ENCODE peak calls at places on chromosomes 13 and 19, in seven cellular contexts. One of them, this sample, is unnamed.

GRCh38 chr19:49855676-49856573 is 5.0 kb downstream of the PTOV1 start:
- DNase-seq in activated CD4-positive, alpha-beta memory T cell treated with anti-CD3 and anti-CD28 coated beads for 36 hours: no peak
- DNase-seq in NCI-H510A: no peak
- DNase-seq in GM23248: no peak
- DNase-seq in C1 segment of cervical spinal cord: no peak
- DNase-seq in progenitor cell of endocrine pancreas: no peak
- DNase-seq in hypothalamus: no peak
- DNase-seq in this sample: no peak

GRCh38 chr13:32211788-32212187 is 103.4 kb downstream of the ZAR1L start:
- DNase-seq in activated CD4-positive, alpha-beta memory T cell treated with anti-CD3 and anti-CD28 coated beads for 36 hours: no peak
- DNase-seq in NCI-H510A: no peak
- DNase-seq in progenitor cell of endocrine pancreas: no peak
- DNase-seq in GM23248: peak
- DNase-seq in C1 segment of cervical spinal cord: no peak
- DNase-seq in hypothalamus: no peak
- DNase-seq in this sample: no peak

GRCh38 chr13:59270327-59270726 is 893.4 kb downstream of the DIAPH3 start:
- DNase-seq in GM23248: no peak
- DNase-seq in hypothalamus: no peak
- DNase-seq in activated CD4-positive, alpha-beta memory T cell treated with anti-CD3 and anti-CD28 coated beads for 36 hours: no peak
- DNase-seq in progenitor cell of endocrine pancreas: no peak
- DNase-seq in C1 segment of cervical spinal cord: no peak
- DNase-seq in NCI-H510A: no peak
- DNase-seq in this sample: no peak

GRCh38 chr13:105961438-105961837 is 574.0 kb downstream of the EFNB2 start:
- DNase-seq in hypothalamus: no peak
- DNase-seq in progenitor cell of endocrine pancreas: no peak
- DNase-seq in C1 segment of cervical spinal cord: no peak
- DNase-seq in GM23248: no peak
- DNase-seq in NCI-H510A: no peak
- DNase-seq in activated CD4-positive, alpha-beta memory T cell treated with anti-CD3 and anti-CD28 coated beads for 36 hours: no peak
- DNase-seq in this sample: no peak

GRCh38 chr13:77383097-77383496 is 56.2 kb upstream of the MYCBP2 start:
- DNase-seq in GM23248: no peak
- DNase-seq in NCI-H510A: no peak
- DNase-seq in activated CD4-positive, alpha-beta memory T cell treated with anti-CD3 and anti-CD28 coated beads for 36 hours: no peak
- DNase-seq in hypothalamus: no peak
- DNase-seq in C1 segment of cervical spinal cord: no peak
- DNase-seq in progenitor cell of endocrine pancreas: no peak
- DNase-seq in this sample: no peak

GRCh38 chr19:10551698-10552301 is 8.1 kb downstream of the ATG4D start:
- DNase-seq in C1 segment of cervical spinal cord: no peak
- DNase-seq in progenitor cell of endocrine pancreas: no peak
- DNase-seq in activated CD4-positive, alpha-beta memory T cell treated with anti-CD3 and anti-CD28 coated beads for 36 hours: peak
- DNase-seq in hypothalamus: no peak
- DNase-seq in NCI-H510A: no peak
- DNase-seq in GM23248: peak
- DNase-seq in this sample: no peak

GRCh38 chr19:2567580-2567979 is 91.7 kb downstream of the GADD45B start:
- DNase-seq in C1 segment of cervical spinal cord: no peak
- DNase-seq in hypothalamus: no peak
- DNase-seq in GM23248: peak
- DNase-seq in NCI-H510A: no peak
- DNase-seq in activated CD4-positive, alpha-beta memory T cell treated with anti-CD3 and anti-CD28 coated beads for 36 hours: peak
- DNase-seq in progenitor cell of endocrine pancreas: no peak
- DNase-seq in this sample: no peak

GRCh38 chr13:109858319-109858718 is 71.9 kb upstream of the IRS2 start:
- DNase-seq in NCI-H510A: no peak
- DNase-seq in progenitor cell of endocrine pancreas: no peak
- DNase-seq in hypothalamus: no peak
- DNase-seq in C1 segment of cervical spinal cord: no peak
- DNase-seq in activated CD4-positive, alpha-beta memory T cell treated with anti-CD3 and anti-CD28 coated beads for 36 hours: peak
- DNase-seq in GM23248: no peak
- DNase-seq in this sample: no peak

GRCh38 chr13:42876270-42876714 is 94.9 kb downstream of the FAM216B start:
- DNase-seq in hypothalamus: no peak
- DNase-seq in activated CD4-positive, alpha-beta memory T cell treated with anti-CD3 and anti-CD28 coated beads for 36 hours: peak
- DNase-seq in NCI-H510A: no peak
- DNase-seq in GM23248: no peak
- DNase-seq in progenitor cell of endocrine pancreas: no peak
- DNase-seq in C1 segment of cervical spinal cord: no peak
- DNase-seq in this sample: no peak

GRCh38 chr19:16161848-16162247 is 11.5 kb downstream of the CIB3 start:
- DNase-seq in hypothalamus: no peak
- DNase-seq in NCI-H510A: no peak
- DNase-seq in C1 segment of cervical spinal cord: no peak
- DNase-seq in progenitor cell of endocrine pancreas: no peak
- DNase-seq in activated CD4-positive, alpha-beta memory T cell treated with anti-CD3 and anti-CD28 coated beads for 36 hours: peak
- DNase-seq in GM23248: peak
- DNase-seq in this sample: no peak

GRCh38 chr13:41533676-41534075 is 76.3 kb downstream of the RGCC start:
- DNase-seq in C1 segment of cervical spinal cord: no peak
- DNase-seq in NCI-H510A: no peak
- DNase-seq in hypothalamus: no peak
- DNase-seq in progenitor cell of endocrine pancreas: no peak
- DNase-seq in activated CD4-positive, alpha-beta memory T cell treated with anti-CD3 and anti-CD28 coated beads for 36 hours: no peak
- DNase-seq in GM23248: peak
- DNase-seq in this sample: no peak

GRCh38 chr19:56383826-56384605 is 9.3 kb downstream of the ZNF582 start:
- DNase-seq in GM23248: peak
- DNase-seq in NCI-H510A: no peak
- DNase-seq in activated CD4-positive, alpha-beta memory T cell treated with anti-CD3 and anti-CD28 coated beads for 36 hours: no peak
- DNase-seq in hypothalamus: no peak
- DNase-seq in C1 segment of cervical spinal cord: no peak
- DNase-seq in progenitor cell of endocrine pancreas: no peak
- DNase-seq in this sample: no peak

This sample was measured in NCI-H187.